ENCODE peak calls at places on chromosomes 13 and 19, in ten cellular contexts. C, O, E, Z, Y, V, B, G, W and M are unnamed samples.

GRCh38 chr13:109584844-109585361 is 201.5 kb downstream of the IRS2 start:
- DNase-seq in B (no peak), G (no peak), C (no peak), E (peak), Z (no peak), V (no peak), Y (no peak), W (no peak), O (no peak), M (no peak)

GRCh38 chr13:36453518-36453917 is 21.2 kb downstream of the CCNA1 start:
- DNase-seq in B (no peak), E (peak), Z (no peak), G (no peak), W (no peak), C (no peak), V (no peak), O (no peak), Y (no peak), M (no peak)

GRCh38 chr13:21590231-21590630 is 13.7 kb downstream of the MICU2 start:
- DNase-seq in Z (no peak), B (no peak), W (no peak), E (no peak), V (no peak), C (no peak), G (no peak), Y (no peak), O (no peak), M (no peak)

GRCh38 chr19:17450264-17451075 is 2.0 kb upstream of the TMEM221 start:
- DNase-seq in V (no peak), Z (no peak), C (peak), G (no peak), O (no peak), B (no peak), Y (no peak), W (no peak), E (no peak), M (no peak)

GRCh38 chr13:113816925-113817859 is 46.7 kb downstream of the GAS6 start:
- DNase-seq in E (peak), C (peak), V (peak), B (peak), Y (peak), G (peak), O (peak), W (peak), Z (peak), M (peak)

GRCh38 chr19:30722801-30723200 is 350.6 kb downstream of the ZNF536 start:
- DNase-seq in C (no peak), Y (no peak), O (peak), V (no peak), E (no peak), B (no peak), G (no peak), Z (no peak), W (no peak), M (no peak)

GRCh38 chr13:90760639-90761038 is 586.8 kb upstream of the MIR17HG start:
- DNase-seq in Y (no peak), V (no peak), G (no peak), Z (no peak), O (no peak), E (no peak), W (no peak), C (no peak), B (no peak), M (no peak)

GRCh38 chr19:35040826-35041547 is 534 bp upstream of the HPN start:
- DNase-seq in Z (peak), Y (peak), G (peak), W (no peak), E (no peak), V (peak), B (no peak), C (no peak), O (peak), M (peak)

GRCh38 chr13:45472171-45472705 is 7.5 kb downstream of the COG3 start:
- DNase-seq in Z (no peak), G (no peak), C (no peak), Y (no peak), B (no peak), W (no peak), O (no peak), E (peak), V (no peak), M (no peak)

GRCh38 chr13:50366488-50367174 is 351.4 kb downstream of the KCNRG start:
- DNase-seq in V (no peak), B (no peak), Y (no peak), G (no peak), C (no peak), W (no peak), E (no peak), Z (no peak), O (no peak), M (no peak)

GRCh38 chr13:64591981-64592380 is 2638.2 kb downstream of the PCDH9 start:
- DNase-seq in O (no peak), W (peak), Z (no peak), C (peak), Y (no peak), V (no peak), G (no peak), B (no peak), E (peak), M (no peak)

GRCh38 chr13:99307648-99308339 is 595 bp upstream of the GPR183 start:
- DNase-seq in B (no peak), W (peak), Z (no peak), Y (no peak), E (peak), V (no peak), C (peak), O (no peak), G (peak), M (no peak)

GRCh38 chr13:66348745-66349720 is 881.1 kb downstream of the PCDH9 start:
- DNase-seq in E (no peak), G (peak), C (no peak), B (no peak), Y (no peak), W (no peak), Z (no peak), O (no peak), V (no peak), M (no peak)

GRCh38 chr13:101217086-101217485 is 199.2 kb downstream of the NALCN start:
- DNase-seq in C (no peak), B (no peak), O (no peak), G (no peak), V (no peak), E (no peak), Y (no peak), W (no peak), Z (no peak), M (no peak)

GRCh38 chr19:16566161-16566560 is 6.1 kb downstream of the SLC35E1 start:
- DNase-seq in E (no peak), O (no peak), Z (no peak), G (peak), C (no peak), V (no peak), B (peak), Y (no peak), W (no peak), M (no peak)

GRCh38 chr19:10141973-10142372 is 22.3 kb upstream of the EIF3G start:
- DNase-seq in Z (no peak), Y (no peak), W (no peak), O (no peak), E (no peak), V (no peak), C (no peak), B (no peak), G (no peak), M (no peak)

GRCh38 chr13:112931028-112931934 is 37.7 kb upstream of the MCF2L start:
- DNase-seq in Y (peak), Z (no peak), C (peak), W (no peak), O (peak), B (no peak), G (peak), V (no peak), E (peak), M (no peak)

GRCh38 chr13:24693862-24694471 is 13.8 kb downstream of the ATP12A start:
- DNase-seq in Y (peak), O (peak), G (peak), C (no peak), B (no peak), V (no peak), Z (no peak), E (peak), W (peak), M (no peak)
- TF ChIP-seq CTCF in Y (peak), O (peak), G (peak), C (peak), B (peak), V (peak), Z (peak), E (peak), W (peak), M (no peak)

GRCh38 chr13:23792680-23793079 is 96.5 kb downstream of the MIPEP start:
- DNase-seq in G (no peak), Y (no peak), B (no peak), Z (no peak), C (no peak), V (no peak), E (peak), W (no peak), O (no peak), M (no peak)
- TF ChIP-seq CTCF in G (no peak), Y (no peak), B (no peak), Z (no peak), C (no peak), V (no peak), E (no peak), W (no peak), O (no peak), M (no peak)

GRCh38 chr13:26128676-26129075 is 76.9 kb upstream of the SHISA2 start:
- DNase-seq in C (no peak), E (no peak), B (no peak), Y (no peak), G (no peak), O (no peak), Z (no peak), V (no peak), W (no peak), M (no peak)

GRCh38 chr13:26133286-26133685 is 81.5 kb upstream of the SHISA2 start:
- DNase-seq in E (no peak), G (no peak), W (no peak), O (no peak), C (no peak), V (no peak), Z (no peak), B (no peak), Y (no peak), M (no peak)

GRCh38 chr13:26133851-26134250 is 82.0 kb upstream of the SHISA2 start:
- DNase-seq in Y (no peak), V (no peak), E (no peak), C (no peak), Z (no peak), B (no peak), O (no peak), W (no peak), G (no peak), M (no peak)

GRCh38 chr13:26132756-26133155 is 80.9 kb upstream of the SHISA2 start:
- DNase-seq in Y (no peak), Z (no peak), O (no peak), C (no peak), V (no peak), B (no peak), E (peak), G (no peak), W (peak), M (no peak)
- TF ChIP-seq CTCF in Y (no peak), Z (no peak), O (no peak), C (no peak), V (no peak), B (no peak), E (peak), G (no peak), W (peak), M (no peak)

GRCh38 chr13:73335226-73335625 is 276.4 kb downstream of the KLF5 start:
- DNase-seq in B (no peak), G (no peak), E (peak), Y (no peak), W (peak), C (peak), O (no peak), V (no peak), Z (no peak), M (no peak)

GRCh38 chr13:73336789-73337188 is 278.0 kb downstream of the KLF5 start:
- DNase-seq in O (no peak), C (no peak), Z (no peak), V (no peak), Y (no peak), B (no peak), G (no peak), W (no peak), E (peak), M (no peak)

GRCh38 chr13:73335938-73336337 is 277.1 kb downstream of the KLF5 start:
- DNase-seq in G (no peak), E (no peak), W (no peak), V (no peak), B (no peak), C (no peak), Z (no peak), Y (no peak), O (no peak), M (no peak)

GRCh38 chr13:73331556-73331955 is 272.8 kb downstream of the KLF5 start:
- DNase-seq in E (no peak), B (no peak), C (no peak), Z (no peak), G (no peak), Y (no peak), V (no peak), W (no peak), O (no peak), M (no peak)

DNA sequence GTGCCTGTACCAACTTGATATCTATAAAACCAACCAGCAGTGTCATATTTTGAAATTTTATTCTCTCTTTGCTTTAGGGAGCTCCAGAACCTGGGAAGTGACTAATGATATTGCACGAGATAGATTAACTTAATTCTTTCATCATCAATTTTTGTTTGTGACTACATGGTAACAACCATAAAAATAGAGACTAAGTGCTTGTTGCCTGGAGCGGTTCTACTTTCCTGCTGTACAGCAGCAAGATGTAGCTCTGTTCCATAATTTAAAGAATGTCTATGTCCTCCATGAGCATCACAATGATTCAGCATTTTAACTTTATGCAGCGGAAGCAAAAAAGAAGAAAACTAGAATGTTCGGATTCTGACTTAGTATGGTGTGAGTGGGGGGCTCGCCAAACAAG is 275.7 kb downstream of the KLF5 start:
- DNase-seq in Y (no peak), Z (no peak), E (no peak), O (no peak), B (no peak), V (no peak), G (no peak), C (no peak), W (peak), M (no peak)
- TF ChIP-seq CTCF in Y (no peak), Z (no peak), E (no peak), O (no peak), B (no peak), V (no peak), G (no peak), C (no peak), W (no peak), M (no peak)